ENCODE peak calls at places on chromosomes 6 and 20, in five cellular contexts. S is neuronal stem cell, U is transverse colon, C is RWPE2, H is H1. Y is an unnamed sample.

GRCh38 chr6:37812835-37813234 is 6.7 kb upstream of the ZFAND3 start:
- DNase-seq in S (no peak), U (no peak), C (no peak), H (no peak), Y (no peak)

GRCh38 chr20:63172726-63173125 is 43.2 kb downstream of the YTHDF1 start:
- DNase-seq in S (no peak), U (no peak), C (no peak), H (peak; percentile 82), Y (no peak)

GRCh38 chr20:49713779-49714712 is at the start of gene B4GALT5:
- DNase-seq in S (peak; percentile 84), U (peak; percentile 71), C (peak; percentile 96), H (peak; percentile 88), Y (peak; percentile 64)

GRCh38 chr20:62778058-62778457 is 18.2 kb upstream of the MRGBP start:
- DNase-seq in S (no peak), U (no peak), C (no peak), H (no peak), Y (no peak)

GRCh38 chr6:150118642-150119041 is 24.2 kb upstream of the PPP1R14C start:
- DNase-seq in S (no peak), U (no peak), C (no peak), H (no peak), Y (peak; percentile 20)

GRCh38 chr20:40251284-40251932 is 437.6 kb downstream of the MAFB start:
- DNase-seq in S (no peak), U (peak; percentile 18), C (no peak), H (peak; percentile 76), Y (peak; percentile 56)

GRCh38 chr6:122476131-122476530 is 4.5 kb upstream of the SERINC1 start:
- DNase-seq in S (no peak), U (no peak), C (no peak), H (no peak), Y (peak; percentile 2)

GRCh38 chr20:6566821-6567220 is 200.7 kb upstream of the BMP2 start:
- DNase-seq in S (no peak), U (no peak), C (peak; percentile 74), H (no peak), Y (no peak)

GRCh38 chr6:116877743-116878142 is 701 bp downstream of the RFX6 start:
- DNase-seq in S (no peak), U (no peak), C (no peak), H (no peak), Y (no peak)

GRCh38 chr6:4253604-4254211 is 118.3 kb upstream of the ECI2 start:
- DNase-seq in S (no peak), U (no peak), C (no peak), H (no peak), Y (peak; percentile 23)

GRCh38 chr20:49345538-49345937 is 67.7 kb upstream of the ZNFX1 start:
- DNase-seq in S (no peak), U (no peak), C (peak; percentile 96), H (no peak), Y (no peak)

GRCh38 chr20:33709398-33709797 is 10.7 kb downstream of the PXMP4 start:
- DNase-seq in S (no peak), U (no peak), C (no peak), H (no peak), Y (peak; percentile 25)

GRCh38 chr6:132527791-132528190 is 10.3 kb upstream of the TAAR9 start:
- DNase-seq in S (no peak), U (no peak), C (no peak), H (no peak), Y (peak; percentile 88)

GRCh38 chr20:37296371-37296770 is 6.9 kb downstream of the MANBAL start:
- DNase-seq in S (no peak), U (no peak), C (no peak), H (no peak), Y (no peak)

GRCh38 chr20:46568570-46569129 is 18.2 kb upstream of the OCSTAMP start:
- DNase-seq in S (no peak), U (peak; percentile 69), C (peak; percentile 84), H (no peak), Y (peak; percentile 16)

GRCh38 chr20:53611449-53611894 is 17.8 kb upstream of the ZNF217 start:
- DNase-seq in S (no peak), U (peak; percentile 37), C (no peak), H (peak; percentile 37), Y (no peak)

GRCh38 chr6:107731422-107732319 is 92.4 kb downstream of the SCML4 start:
- DNase-seq in S (no peak), U (peak; percentile 46), C (no peak), H (no peak), Y (peak; percentile 91)

GRCh38 chr6:1575213-1576041 is 34.3 kb upstream of the FOXC1 start:
- DNase-seq in S (no peak), U (no peak), C (no peak), H (no peak), Y (no peak)

GRCh38 chr6:6771224-6771915 is 182.8 kb downstream of the LY86 start:
- DNase-seq in S (no peak), U (no peak), C (no peak), H (no peak), Y (no peak)

GRCh38 chr6:30684386-30685156 is 1.9 kb downstream of the PPP1R18 start:
- DNase-seq in S (no peak), U (peak; percentile 67), C (no peak), H (no peak), Y (peak; percentile 42)

GRCh38 chr6:51025082-51025777 is 206.6 kb downstream of the TFAP2B start:
- DNase-seq in S (no peak), U (no peak), C (no peak), H (no peak), Y (no peak)

GRCh38 chr6:169684056-169684455 is 17.8 kb downstream of the WDR27 start:
- DNase-seq in S (no peak), U (no peak), C (no peak), H (peak; percentile 23), Y (no peak)
- H3K9me3 ChIP-seq in S (peaks cover 47% of the 10 kb centered on the region), U (peaks cover 23% of the 10 kb centered on the region), C (peaks cover 20% of the 10 kb centered on the region), H (no peaks in the 10 kb centered on the region), Y (no peaks in the 10 kb centered on the region)

GRCh38 chr6:5663739-5664138 is 343.0 kb downstream of the NRN1 start:
- DNase-seq in S (no peak), U (no peak), C (no peak), H (no peak), Y (no peak)

GRCh38 chr6:5663256-5663655 is 343.5 kb downstream of the NRN1 start:
- DNase-seq in S (no peak), U (no peak), C (no peak), H (no peak), Y (no peak)

GRCh38 chr6:5660772-5661171 is 346.0 kb downstream of the NRN1 start:
- DNase-seq in S (no peak), U (no peak), C (no peak), H (no peak), Y (no peak)

GRCh38 chr6:5665173-5665572 is 341.6 kb downstream of the NRN1 start:
- DNase-seq in S (no peak), U (no peak), C (no peak), H (no peak), Y (no peak)

DNA sequence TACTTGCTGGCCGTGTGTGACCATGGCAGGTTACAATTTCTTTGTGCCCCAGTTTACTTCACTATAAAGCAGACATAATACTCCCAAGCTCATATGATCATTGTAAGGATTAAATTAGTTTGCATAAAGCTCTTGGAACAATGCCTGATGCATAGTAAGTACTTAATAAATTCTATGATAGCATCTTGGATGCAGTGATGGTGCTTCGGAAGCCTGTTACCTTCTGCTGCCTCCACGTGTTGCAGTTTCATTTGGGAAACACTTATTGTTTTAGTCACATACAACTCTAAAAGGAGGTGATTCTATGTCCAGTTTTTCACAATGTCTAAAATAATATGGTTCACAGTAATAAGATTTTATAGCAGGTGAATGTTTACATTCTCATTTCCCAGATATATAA is 343.9 kb downstream of the NRN1 start:
- DNase-seq in S (no peak), U (no peak), C (no peak), H (no peak), Y (no peak)
- H3K4me3 ChIP-seq in S (no peak overlapping the region), U (no peak overlapping the region), C (no peak overlapping the region), H (no peak overlapping the region), Y (no peak overlapping the region)

GRCh38 chr6:99607416-99608036 is 893 bp downstream of the PRDM13 start:
- DNase-seq in S (no peak), U (no peak), C (no peak), H (peak; percentile 52), Y (no peak)
- H3K9me3 ChIP-seq in S (no peaks in the 10 kb centered on the region), U (no peaks in the 10 kb centered on the region), C (no peaks in the 10 kb centered on the region), H (no peaks in the 10 kb centered on the region), Y (no peaks in the 10 kb centered on the region)

GRCh38 chr6:99993533-99994251 is at the start of gene MCHR2:
- DNase-seq in S (no peak), U (no peak), C (no peak), H (peak; percentile 64), Y (no peak)
- H3K4me3 ChIP-seq in S (peak within 1 kb of the TSS; percentile 81), U (no peak within 1 kb of the TSS), C (peak within 1 kb of the TSS; percentile 19), H (peak within 1 kb of the TSS; percentile 60), Y (no peak within 1 kb of the TSS)